ENCODE peak calls at places on chromosomes 12 and 14, in six cellular contexts. One of them, this sample, is unnamed.

GRCh38 chr12:105053116-105053572 is 31.1 kb downstream of the ALDH1L2 start:
- DNase-seq in adrenal gland: peak
- DNase-seq in AG04449: peak
- DNase-seq in heart right ventricle: peak
- DNase-seq in cardiac muscle cell: peak
- DNase-seq in Caco-2: peak
- DNase-seq in this sample: peak

GRCh38 chr12:115914122-115914521 is 363.4 kb downstream of the MED13L start:
- DNase-seq in adrenal gland: no peak
- DNase-seq in AG04449: no peak
- DNase-seq in heart right ventricle: no peak
- DNase-seq in cardiac muscle cell: no peak
- DNase-seq in Caco-2: no peak
- DNase-seq in this sample: no peak

GRCh38 chr14:76955575-76956252 is 72.8 kb downstream of the IRF2BPL start:
- DNase-seq in adrenal gland: peak
- DNase-seq in AG04449: no peak
- DNase-seq in heart right ventricle: no peak
- DNase-seq in cardiac muscle cell: no peak
- DNase-seq in Caco-2: no peak
- DNase-seq in this sample: no peak

GRCh38 chr12:121576851-121577391 is 3.9 kb downstream of the KDM2B start:
- DNase-seq in adrenal gland: no peak
- DNase-seq in AG04449: peak
- DNase-seq in heart right ventricle: no peak
- DNase-seq in cardiac muscle cell: no peak
- DNase-seq in Caco-2: no peak
- DNase-seq in this sample: no peak

GRCh38 chr12:15244341-15244740 is 23.1 kb upstream of the RERG start:
- DNase-seq in adrenal gland: no peak
- DNase-seq in AG04449: no peak
- DNase-seq in heart right ventricle: no peak
- DNase-seq in cardiac muscle cell: no peak
- DNase-seq in Caco-2: no peak
- DNase-seq in this sample: no peak

GRCh38 chr12:9750276-9751203 is 10.2 kb downstream of the CD69 start:
- DNase-seq in adrenal gland: peak
- DNase-seq in AG04449: no peak
- DNase-seq in heart right ventricle: no peak
- DNase-seq in cardiac muscle cell: peak
- DNase-seq in Caco-2: no peak
- DNase-seq in this sample: no peak

GRCh38 chr12:1660304-1661187 is 30.3 kb upstream of the ADIPOR2 start:
- DNase-seq in adrenal gland: peak
- DNase-seq in AG04449: no peak
- DNase-seq in heart right ventricle: peak
- DNase-seq in cardiac muscle cell: no peak
- DNase-seq in Caco-2: peak
- DNase-seq in this sample: no peak

GRCh38 chr12:12717586-12718381 is 616 bp downstream of the CDKN1B start:
- DNase-seq in adrenal gland: peak
- DNase-seq in AG04449: no peak
- DNase-seq in heart right ventricle: peak
- DNase-seq in cardiac muscle cell: no peak
- DNase-seq in Caco-2: peak
- DNase-seq in this sample: no peak

GRCh38 chr12:44626883-44627282 is 249.2 kb downstream of the NELL2 start:
- DNase-seq in adrenal gland: no peak
- DNase-seq in AG04449: no peak
- DNase-seq in heart right ventricle: no peak
- DNase-seq in cardiac muscle cell: no peak
- DNase-seq in Caco-2: no peak
- DNase-seq in this sample: no peak

GRCh38 chr12:98372340-98373018 is 142.9 kb upstream of the TMPO start:
- DNase-seq in adrenal gland: no peak
- DNase-seq in AG04449: no peak
- DNase-seq in heart right ventricle: no peak
- DNase-seq in cardiac muscle cell: no peak
- DNase-seq in Caco-2: no peak
- DNase-seq in this sample: no peak

GRCh38 chr14:70658899-70659298 is 17.2 kb downstream of the TTC9 start:
- DNase-seq in adrenal gland: no peak
- DNase-seq in AG04449: no peak
- DNase-seq in heart right ventricle: no peak
- DNase-seq in cardiac muscle cell: no peak
- DNase-seq in Caco-2: no peak
- DNase-seq in this sample: no peak

GRCh38 chr12:130508318-130508717 is 170.6 kb downstream of the PIWIL1 start:
- DNase-seq in adrenal gland: no peak
- DNase-seq in AG04449: no peak
- DNase-seq in heart right ventricle: no peak
- DNase-seq in cardiac muscle cell: no peak
- DNase-seq in Caco-2: no peak
- DNase-seq in this sample: no peak

GRCh38 chr12:49538740-49539403 is at the start of gene KCNH3:
- DNase-seq in adrenal gland: peak
- DNase-seq in AG04449: no peak
- DNase-seq in heart right ventricle: peak
- DNase-seq in cardiac muscle cell: peak
- DNase-seq in Caco-2: peak
- DNase-seq in this sample: peak

GRCh38 chr12:11545438-11546330 is 103.8 kb upstream of the ETV6 start:
- DNase-seq in adrenal gland: no peak
- DNase-seq in AG04449: no peak
- DNase-seq in heart right ventricle: no peak
- DNase-seq in cardiac muscle cell: peak
- DNase-seq in Caco-2: no peak
- DNase-seq in this sample: peak

GRCh38 chr14:70032447-70032846 is 153.2 kb downstream of the SMOC1 start:
- DNase-seq in adrenal gland: no peak
- DNase-seq in AG04449: no peak
- DNase-seq in heart right ventricle: no peak
- DNase-seq in cardiac muscle cell: no peak
- DNase-seq in Caco-2: peak
- DNase-seq in this sample: no peak

GRCh38 chr12:121765573-121765972 is 27.9 kb downstream of the RHOF start:
- DNase-seq in adrenal gland: no peak
- DNase-seq in AG04449: no peak
- DNase-seq in heart right ventricle: no peak
- DNase-seq in cardiac muscle cell: no peak
- DNase-seq in Caco-2: no peak
- DNase-seq in this sample: no peak

GRCh38 chr12:47980779-47981495 is 17.5 kb downstream of the TMEM106C start:
- DNase-seq in adrenal gland: no peak
- DNase-seq in AG04449: no peak
- DNase-seq in heart right ventricle: no peak
- DNase-seq in cardiac muscle cell: no peak
- DNase-seq in Caco-2: no peak
- DNase-seq in this sample: no peak

GRCh38 chr14:51928568-51928967 is 60.8 kb upstream of the RTRAF start:
- DNase-seq in adrenal gland: no peak
- DNase-seq in AG04449: no peak
- DNase-seq in heart right ventricle: no peak
- DNase-seq in cardiac muscle cell: no peak
- DNase-seq in Caco-2: no peak
- DNase-seq in this sample: no peak

GRCh38 chr14:69928111-69928523 is 48.9 kb downstream of the SMOC1 start:
- DNase-seq in adrenal gland: no peak
- DNase-seq in AG04449: no peak
- DNase-seq in heart right ventricle: no peak
- DNase-seq in cardiac muscle cell: no peak
- DNase-seq in Caco-2: no peak
- DNase-seq in this sample: no peak

GRCh38 chr12:116490481-116490880 is 68.7 kb upstream of the MAP1LC3B2 start:
- DNase-seq in adrenal gland: no peak
- DNase-seq in AG04449: no peak
- DNase-seq in heart right ventricle: no peak
- DNase-seq in cardiac muscle cell: no peak
- DNase-seq in Caco-2: no peak
- DNase-seq in this sample: no peak

GRCh38 chr12:111436811-111437210 is 31.1 kb downstream of the SH2B3 start:
- DNase-seq in adrenal gland: no peak
- DNase-seq in AG04449: no peak
- DNase-seq in heart right ventricle: no peak
- DNase-seq in cardiac muscle cell: no peak
- DNase-seq in Caco-2: no peak
- DNase-seq in this sample: no peak

GRCh38 chr12:111436266-111436665 is 30.5 kb downstream of the SH2B3 start:
- DNase-seq in adrenal gland: no peak
- DNase-seq in AG04449: no peak
- DNase-seq in heart right ventricle: no peak
- DNase-seq in cardiac muscle cell: no peak
- DNase-seq in Caco-2: no peak
- DNase-seq in this sample: no peak

GRCh38 chr12:111435661-111436201 is 30.0 kb downstream of the SH2B3 start:
- DNase-seq in adrenal gland: no peak
- DNase-seq in AG04449: no peak
- DNase-seq in heart right ventricle: no peak
- DNase-seq in cardiac muscle cell: no peak
- DNase-seq in Caco-2: no peak
- DNase-seq in this sample: no peak

GRCh38 chr12:111434049-111434448 is 28.3 kb downstream of the SH2B3 start:
- DNase-seq in adrenal gland: no peak
- DNase-seq in AG04449: no peak
- DNase-seq in heart right ventricle: no peak
- DNase-seq in cardiac muscle cell: no peak
- DNase-seq in Caco-2: no peak
- DNase-seq in this sample: no peak

GRCh38 chr12:111434680-111435338 is 29.1 kb downstream of the SH2B3 start:
- DNase-seq in adrenal gland: peak
- DNase-seq in AG04449: no peak
- DNase-seq in heart right ventricle: peak
- DNase-seq in cardiac muscle cell: no peak
- DNase-seq in Caco-2: no peak
- DNase-seq in this sample: peak
- H3K4me3 ChIP-seq in adrenal gland: no peak
- H3K4me3 ChIP-seq in AG04449: peak
- H3K4me3 ChIP-seq in heart right ventricle: peak
- H3K4me3 ChIP-seq in cardiac muscle cell: no peak
- H3K4me3 ChIP-seq in Caco-2: no peak
- H3K4me3 ChIP-seq in this sample: peak

GRCh38 chr12:69254046-69254445 is 14.7 kb downstream of the CPSF6 start:
- DNase-seq in adrenal gland: no peak
- DNase-seq in AG04449: no peak
- DNase-seq in heart right ventricle: no peak
- DNase-seq in cardiac muscle cell: peak
- DNase-seq in Caco-2: no peak
- DNase-seq in this sample: peak
- TF ChIP-seq CTCF in adrenal gland: peak
- TF ChIP-seq CTCF in AG04449: peak
- TF ChIP-seq CTCF in heart right ventricle: peak
- TF ChIP-seq CTCF in cardiac muscle cell: peak
- TF ChIP-seq CTCF in Caco-2: peak
- TF ChIP-seq CTCF in this sample: peak

GRCh38 chr14:38522724-38523123 is 266.8 kb upstream of the CLEC14A start:
- DNase-seq in adrenal gland: no peak
- DNase-seq in AG04449: no peak
- DNase-seq in heart right ventricle: no peak
- DNase-seq in cardiac muscle cell: peak
- DNase-seq in Caco-2: no peak
- DNase-seq in this sample: no peak
- H3K4me3 ChIP-seq in adrenal gland: no peak
- H3K4me3 ChIP-seq in AG04449: no peak
- H3K4me3 ChIP-seq in heart right ventricle: no peak
- H3K4me3 ChIP-seq in cardiac muscle cell: no peak
- H3K4me3 ChIP-seq in Caco-2: no peak
- H3K4me3 ChIP-seq in this sample: no peak

DNA sequence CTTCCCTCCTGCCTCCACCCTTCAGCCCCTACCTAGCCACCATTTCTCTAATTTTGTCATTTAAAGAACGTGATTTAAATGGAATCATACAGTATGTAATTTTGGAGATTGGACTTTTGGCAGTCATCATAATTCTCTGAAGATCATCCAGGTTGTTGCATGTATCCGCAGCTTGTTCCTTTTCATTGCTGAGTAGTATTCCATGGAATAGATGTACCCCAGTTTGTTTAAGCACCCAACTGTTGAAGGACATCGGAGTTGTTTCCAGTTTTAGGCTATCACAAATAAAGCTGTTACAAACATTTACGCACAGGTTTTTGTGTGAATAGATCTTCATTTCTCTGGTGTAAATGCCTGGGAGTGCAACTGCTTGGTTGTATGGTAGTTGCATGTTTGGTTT is 61.1 kb upstream of the PWP1 start:
- DNase-seq in adrenal gland: no peak
- DNase-seq in AG04449: no peak
- DNase-seq in heart right ventricle: no peak
- DNase-seq in cardiac muscle cell: no peak
- DNase-seq in Caco-2: no peak
- DNase-seq in this sample: no peak
- TF ChIP-seq CTCF in adrenal gland: no peak
- TF ChIP-seq CTCF in AG04449: no peak
- TF ChIP-seq CTCF in heart right ventricle: no peak
- TF ChIP-seq CTCF in cardiac muscle cell: no peak
- TF ChIP-seq CTCF in Caco-2: no peak
- TF ChIP-seq CTCF in this sample: no peak

GRCh38 chr14:22976620-22977433 is 5.5 kb downstream of the AJUBA start:
- DNase-seq in adrenal gland: no peak
- DNase-seq in AG04449: no peak
- DNase-seq in heart right ventricle: no peak
- DNase-seq in cardiac muscle cell: peak
- DNase-seq in Caco-2: peak
- DNase-seq in this sample: no peak
- H3K4me3 ChIP-seq in adrenal gland: no peak
- H3K4me3 ChIP-seq in AG04449: peak
- H3K4me3 ChIP-seq in heart right ventricle: no peak
- H3K4me3 ChIP-seq in cardiac muscle cell: no peak
- H3K4me3 ChIP-seq in Caco-2: no peak
- H3K4me3 ChIP-seq in this sample: no peak

This sample was measured in GM12864.